ENCODE peak calls at places on chromosomes 5 and 9, in ten cellular contexts. L, F, G, T, O, D, X, I, N and J are unnamed samples.
A peak's percentile ranks its signal among the peaks of the same experiment; 100 is the strongest.

GRCh38 chr9:130870491-130871381 is 25.9 kb downstream of the QRFP start:
- DNase-seq in I (no peak), X (no peak), T (no peak), O (no peak), N (no peak), L (no peak), G (no peak), F (no peak), D (no peak), J (no peak)

GRCh38 chr9:79694208-79694607 is 122.4 kb downstream of the TLE4 start:
- DNase-seq in X (no peak), L (no peak), T (no peak), N (no peak), I (no peak), O (no peak), F (no peak), D (no peak), G (no peak), J (no peak)

GRCh38 chr5:150295172-150295611 is 5.6 kb upstream of the CAMK2A start:
- DNase-seq in O (no peak), D (peak; percentile 83), G (no peak), F (peak; percentile 69), L (no peak), N (no peak), X (no peak), I (no peak), T (no peak), J (no peak)

GRCh38 chr9:78053627-78054026 is 22.0 kb upstream of the GNAQ start:
- DNase-seq in D (no peak), L (no peak), T (no peak), F (no peak), I (no peak), N (no peak), X (no peak), O (no peak), G (no peak), J (no peak)

GRCh38 chr5:6826756-6827155 is 113.5 kb downstream of the TENT4A start:
- DNase-seq in F (no peak), T (no peak), L (no peak), X (no peak), N (no peak), O (no peak), G (no peak), D (no peak), I (no peak), J (no peak)

GRCh38 chr5:177996660-177997318 is 747 bp upstream of the PROP1 start:
- DNase-seq in O (no peak), I (no peak), X (no peak), G (no peak), T (no peak), D (no peak), N (no peak), F (no peak), L (no peak), J (no peak)

GRCh38 chr5:82641362-82641988 is 363.3 kb upstream of the RPS23 start:
- DNase-seq in O (no peak), X (peak; percentile 86), D (peak; percentile 50), F (peak; percentile 95), N (peak; percentile 61), T (peak; percentile 43), L (no peak), I (no peak), G (peak; percentile 79), J (peak; percentile 85)

GRCh38 chr5:56012281-56012963 is 17.7 kb upstream of the IL6ST start:
- DNase-seq in N (no peak), G (no peak), L (no peak), I (no peak), T (no peak), X (no peak), O (no peak), D (no peak), F (peak; percentile 77), J (peak; percentile 63)

GRCh38 chr5:153551537-153552079 is 61.1 kb downstream of the GRIA1 start:
- DNase-seq in I (no peak), D (peak; percentile 51), G (peak; percentile 82), T (peak; percentile 30), N (no peak), L (no peak), F (peak; percentile 89), O (peak; percentile 36), X (no peak), J (peak; percentile 71)

GRCh38 chr9:35406183-35406959 is 83.5 kb upstream of the RUSC2 start:
- DNase-seq in F (peak; percentile 7), O (peak; percentile 80), I (peak; percentile 30), G (no peak), X (no peak), T (peak; percentile 94), L (no peak), D (no peak), N (no peak), J (no peak)

GRCh38 chr9:103530934-103531333 is 535.8 kb downstream of the CYLC2 start:
- DNase-seq in D (no peak), G (no peak), O (no peak), N (no peak), T (peak; percentile 12), I (no peak), F (no peak), X (no peak), L (no peak), J (no peak)

GRCh38 chr5:40172721-40173120 is 507.0 kb upstream of the PTGER4 start:
- DNase-seq in T (no peak), L (no peak), X (no peak), O (no peak), G (no peak), I (no peak), N (no peak), F (no peak), D (no peak), J (no peak)

GRCh38 chr5:172530835-172531703 is 76.7 kb upstream of the SH3PXD2B start:
- DNase-seq in X (peak; percentile 20), T (no peak), I (no peak), G (no peak), O (no peak), N (no peak), F (no peak), D (no peak), L (no peak), J (no peak)

GRCh38 chr5:179297486-179298180 is 47.6 kb downstream of the ADAMTS2 start:
- DNase-seq in G (no peak), L (no peak), F (no peak), X (no peak), I (no peak), N (no peak), D (no peak), T (no peak), O (no peak), J (no peak)

GRCh38 chr9:93677641-93678136 is 101.3 kb downstream of the PHF2 start:
- DNase-seq in T (peak; percentile 30), L (no peak), G (no peak), I (peak; percentile 2), N (peak; percentile 25), O (no peak), X (peak; percentile 28), D (no peak), F (no peak), J (no peak)
- H3K4me3 ChIP-seq in T (no peak overlapping the region), L (no peak overlapping the region), G (no peak overlapping the region), I (no peak overlapping the region), N (no peak overlapping the region), O (no peak overlapping the region), X (no peak overlapping the region), D (no peak overlapping the region), F (no peak overlapping the region), J (no peak overlapping the region)

GRCh38 chr5:131514316-131515275 is 120.4 kb downstream of the RAPGEF6 start:
- DNase-seq in D (no peak), T (no peak), G (no peak), X (no peak), F (peak; percentile 14), I (no peak), L (peak; percentile 14), O (no peak), N (no peak), J (no peak)
- H3K4me3 ChIP-seq in D (no peak overlapping the region), T (no peak overlapping the region), G (no peak overlapping the region), X (no peak overlapping the region), F (no peak overlapping the region), I (peak overlapping the region; percentile 36), L (peak overlapping the region; percentile 41), O (no peak overlapping the region), N (no peak overlapping the region), J (no peak overlapping the region)

GRCh38 chr5:31193591-31194457 is at the start of gene CDH6:
- DNase-seq in T (peak; percentile 82), I (no peak), O (peak; percentile 81), D (no peak), F (peak; percentile 46), L (no peak), G (no peak), N (no peak), X (peak; percentile 48), J (no peak)
- H3K4me3 ChIP-seq in T (peak within 1 kb of the TSS; percentile 50), I (no peak within 1 kb of the TSS), O (peak within 1 kb of the TSS; percentile 73), D (no peak within 1 kb of the TSS), F (peak within 1 kb of the TSS; percentile 53), L (no peak within 1 kb of the TSS), G (peak within 1 kb of the TSS; percentile 79), N (peak within 1 kb of the TSS; percentile 64), X (peak within 1 kb of the TSS; percentile 41), J (peak within 1 kb of the TSS; percentile 35)

DNA sequence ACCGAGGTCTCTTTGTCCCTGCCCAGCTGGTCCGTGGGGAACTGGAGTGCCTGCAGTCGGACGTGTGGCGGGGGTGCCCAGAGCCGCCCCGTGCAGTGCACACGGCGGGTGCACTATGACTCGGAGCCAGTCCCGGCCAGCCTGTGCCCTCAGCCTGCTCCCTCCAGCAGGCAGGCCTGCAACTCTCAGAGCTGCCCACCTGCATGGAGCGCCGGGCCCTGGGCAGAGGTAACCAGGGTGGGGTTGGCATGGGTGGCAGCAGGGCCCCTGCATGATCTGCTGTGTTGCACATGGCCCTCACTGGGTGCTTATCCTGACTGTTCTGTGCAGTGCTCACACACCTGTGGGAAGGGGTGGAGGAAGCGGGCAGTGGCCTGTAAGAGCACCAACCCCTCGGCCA is 119.2 kb upstream of the ICE1 start:
- DNase-seq in D (no peak), F (no peak), O (no peak), T (no peak), L (no peak), N (no peak), I (no peak), X (no peak), G (no peak), J (no peak)
- H3K4me3 ChIP-seq in D (no peak overlapping the region), F (no peak overlapping the region), O (no peak overlapping the region), T (no peak overlapping the region), L (no peak overlapping the region), N (no peak overlapping the region), I (no peak overlapping the region), X (no peak overlapping the region), G (no peak overlapping the region), J (no peak overlapping the region)